ENCODE peak calls at places on chromosome 18, in eight cellular contexts. O is astrocyte of the spinal cord, M is ovary, V is upper lobe of right lung, A is A549, Q is foreskin fibroblast, X is fibroblast of lung, C is RWPE2. Z is an unnamed sample.

GRCh38 chr18:44709297-44710117 is 28.8 kb downstream of the SETBP1 start:
- DNase-seq in Q (no peak), C (no peak), A (no peak), V (no peak), M (no peak), X (no peak), O (no peak), Z (no peak)

GRCh38 chr18:80136679-80137078 is 27.6 kb downstream of the ADNP2 start:
- DNase-seq in C (no peak), O (no peak), A (no peak), M (no peak), Q (no peak), X (no peak), V (no peak), Z (no peak)

GRCh38 chr18:77009675-77010074 is 122.9 kb downstream of the MBP start:
- DNase-seq in O (no peak), A (no peak), M (no peak), Q (no peak), X (no peak), C (no peak), V (no peak), Z (no peak)

GRCh38 chr18:79903787-79904356 is 47.6 kb downstream of the SLC66A2 start:
- DNase-seq in A (no peak), O (no peak), X (no peak), V (peak), Q (no peak), M (no peak), C (peak), Z (peak)

GRCh38 chr18:62485684-62486083 is 37.1 kb upstream of the ZCCHC2 start:
- DNase-seq in X (peak), A (peak), V (no peak), O (peak), C (peak), M (no peak), Q (peak), Z (no peak)

GRCh38 chr18:49861659-49862058 is 48.3 kb upstream of the ACAA2 start:
- DNase-seq in A (no peak), M (no peak), V (no peak), X (no peak), Q (no peak), O (no peak), C (no peak), Z (no peak)

GRCh38 chr18:79965119-79965902 is 868 bp downstream of the HSBP1L1 start:
- DNase-seq in V (peak), C (no peak), M (peak), Q (peak), A (peak), O (peak), X (peak), Z (no peak)

GRCh38 chr18:77671456-77672167 is 422.0 kb downstream of the GALR1 start:
- DNase-seq in V (no peak), C (no peak), O (no peak), Q (no peak), X (no peak), A (no peak), M (no peak), Z (no peak)

GRCh38 chr18:64713284-64713683 is 564.4 kb upstream of the LINC00305 start:
- DNase-seq in A (no peak), V (no peak), O (no peak), M (no peak), C (no peak), X (no peak), Q (no peak), Z (no peak)

GRCh38 chr18:32730068-32730467 is 42.8 kb downstream of the KLHL14 start:
- DNase-seq in X (no peak), V (no peak), O (no peak), C (no peak), M (no peak), A (no peak), Q (no peak), Z (no peak)

GRCh38 chr18:26159353-26159752 is 25.7 kb downstream of the PSMA8 start:
- DNase-seq in M (no peak), V (no peak), X (no peak), O (no peak), C (no peak), Q (no peak), A (no peak), Z (no peak)

GRCh38 chr18:37309059-37309458 is 256.5 kb downstream of the CELF4 start:
- DNase-seq in O (no peak), X (no peak), C (no peak), A (peak), M (no peak), V (no peak), Q (no peak), Z (no peak)

GRCh38 chr18:79547413-79548076 is 132.1 kb upstream of the CTDP1 start:
- DNase-seq in Q (no peak), V (peak), O (no peak), M (no peak), C (peak), A (no peak), X (no peak), Z (peak)

GRCh38 chr18:54717673-54718435 is 110.4 kb upstream of the RAB27B start:
- DNase-seq in A (no peak), X (peak), V (no peak), Q (no peak), M (no peak), O (peak), C (no peak), Z (no peak)

GRCh38 chr18:10153924-10154635 is 240.3 kb downstream of the VAPA start:
- DNase-seq in O (no peak), X (no peak), M (no peak), V (no peak), C (no peak), Q (no peak), A (no peak), Z (no peak)

GRCh38 chr18:77132369-77133050 is at the start of gene MBP:
- DNase-seq in M (peak), A (peak), Q (no peak), O (no peak), C (peak), V (peak), X (no peak), Z (peak)

GRCh38 chr18:9434240-9434701 is 41.0 kb upstream of the RALBP1 start:
- DNase-seq in Q (no peak), V (no peak), O (no peak), C (no peak), X (no peak), A (no peak), M (no peak), Z (peak)

GRCh38 chr18:77635441-77635840 is 385.8 kb downstream of the GALR1 start:
- DNase-seq in X (no peak), A (no peak), O (no peak), V (no peak), M (peak), C (no peak), Q (no peak), Z (no peak)

GRCh38 chr18:39448942-39449341 is 1883.3 kb upstream of the CELF4 start:
- DNase-seq in X (no peak), V (no peak), O (peak), C (no peak), M (no peak), Q (no peak), A (no peak), Z (no peak)

GRCh38 chr18:27546991-27547390 is 361.9 kb upstream of the CHST9 start:
- DNase-seq in C (no peak), X (no peak), Q (no peak), M (no peak), O (no peak), A (no peak), V (no peak), Z (no peak)

GRCh38 chr18:7958081-7958896 is 391.2 kb downstream of the PTPRM start:
- DNase-seq in V (no peak), A (no peak), M (no peak), O (peak), C (no peak), Q (no peak), X (peak), Z (no peak)

GRCh38 chr18:11668441-11669169 is 20.5 kb upstream of the GNAL start:
- DNase-seq in O (no peak), C (no peak), X (no peak), M (no peak), V (no peak), A (no peak), Q (no peak), Z (no peak)

GRCh38 chr18:5073026-5073944 is 123.8 kb downstream of the AKAIN1 start:
- DNase-seq in X (peak), C (no peak), O (peak), M (no peak), A (peak), Q (no peak), V (no peak), Z (no peak)

GRCh38 chr18:45566025-45566740 is 49.1 kb upstream of the SLC14A2 start:
- DNase-seq in Q (peak), V (no peak), O (peak), X (peak), A (no peak), C (peak), M (peak), Z (no peak)

GRCh38 chr18:46069524-46069923 is 2.5 kb downstream of the PSTPIP2 start:
- DNase-seq in V (no peak), O (no peak), Q (no peak), X (peak), C (no peak), A (no peak), M (no peak), Z (no peak)

GRCh38 chr18:28168725-28169124 is 8.2 kb downstream of the CDH2 start:
- DNase-seq in X (no peak), V (no peak), O (no peak), Q (no peak), C (no peak), A (no peak), M (no peak), Z (no peak)

GRCh38 chr18:49241852-49242251 is 218.6 kb downstream of the DYM start:
- DNase-seq in X (peak), Q (peak), A (no peak), V (no peak), O (peak), M (no peak), C (no peak), Z (no peak)

GRCh38 chr18:44723366-44723765 is 42.7 kb downstream of the SETBP1 start:
- DNase-seq in M (no peak), V (no peak), X (no peak), O (no peak), C (no peak), A (no peak), Q (no peak), Z (no peak)

GRCh38 chr18:35143615-35144596 is 96.9 kb upstream of the ZNF397 start:
- DNase-seq in C (no peak), Q (peak), A (peak), V (no peak), O (peak), X (peak), M (peak), Z (no peak)

GRCh38 chr18:11651899-11652298 is 37.2 kb upstream of the GNAL start:
- DNase-seq in C (no peak), X (no peak), V (no peak), O (no peak), Q (no peak), M (no peak), A (no peak), Z (no peak)

GRCh38 chr18:11906926-11907874 is 917 bp downstream of the MPPE1 start:
- DNase-seq in A (no peak), X (no peak), M (no peak), O (no peak), V (no peak), Q (no peak), C (no peak), Z (no peak)

GRCh38 chr18:9842446-9842845 is 43.3 kb upstream of the TXNDC2 start:
- DNase-seq in O (no peak), Q (no peak), X (no peak), V (no peak), M (no peak), A (no peak), C (no peak), Z (no peak)

DNA sequence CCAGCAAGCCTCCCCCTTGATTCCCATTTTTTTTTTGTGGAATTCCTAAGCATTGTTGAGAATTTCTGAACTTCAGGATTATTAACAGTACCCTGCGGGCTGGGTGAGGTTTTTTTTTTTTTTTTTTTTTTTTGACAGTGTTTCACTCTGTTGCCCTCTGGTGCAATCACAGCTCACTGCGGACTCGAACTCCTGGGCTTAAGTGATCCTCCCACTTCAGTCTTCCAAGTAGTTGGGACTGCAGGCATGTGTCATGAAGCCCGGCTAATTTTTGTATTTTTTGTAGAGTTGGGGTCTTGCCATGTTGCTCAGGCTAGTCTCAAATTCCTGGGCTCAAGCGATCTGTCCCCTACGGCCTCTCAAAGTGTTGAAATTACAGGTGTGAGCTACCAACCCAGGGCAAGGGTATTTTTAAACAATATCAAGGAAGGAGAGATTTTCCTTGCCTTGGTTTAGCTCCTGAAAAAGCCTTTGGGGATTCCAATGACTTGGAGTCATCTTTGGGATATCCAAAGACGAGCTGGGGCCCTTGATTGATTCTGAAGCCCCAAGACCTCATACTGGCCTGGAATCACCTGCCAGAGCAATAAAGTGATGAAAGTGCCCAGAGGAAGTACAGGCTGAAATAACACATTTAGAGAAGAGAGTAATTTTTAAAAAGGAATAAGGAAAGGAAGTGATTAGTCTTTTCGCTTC is 240.2 kb downstream of the TGIF1 start:
- DNase-seq in V (no peak), X (no peak), O (no peak), C (no peak), Q (no peak), M (no peak), A (no peak), Z (no peak)
- TF ChIP-seq CTCF in V (no peak), X (no peak), O (no peak), C (no peak), Q (no peak), M (no peak), A (no peak), Z (no peak)

GRCh38 chr18:47484068-47484467 is 232.6 kb upstream of the SKOR2 start:
- DNase-seq in A (no peak), M (no peak), V (no peak), C (no peak), Q (no peak), X (no peak), O (no peak), Z (no peak)
- TF ChIP-seq CTCF in A (no peak), M (no peak), V (no peak), C (no peak), Q (no peak), X (no peak), O (no peak), Z (no peak)

GRCh38 chr18:22391571-22392359 is 25.9 kb downstream of the CTAGE1 start:
- DNase-seq in Q (peak), V (no peak), C (peak), M (peak), A (peak), O (peak), X (peak), Z (no peak)
- TF ChIP-seq CTCF in Q (no peak), V (no peak), C (no peak), M (no peak), A (no peak), O (no peak), X (no peak), Z (no peak)

GRCh38 chr18:2982452-2983172 is 30.3 kb downstream of the LPIN2 start:
- DNase-seq in O (no peak), A (peak), X (no peak), Q (no peak), C (no peak), M (no peak), V (no peak), Z (no peak)
- TF ChIP-seq CTCF in O (no peak), A (no peak), X (no peak), Q (no peak), C (no peak), M (no peak), V (peak), Z (no peak)

GRCh38 chr18:68667121-68667520 is 47.8 kb downstream of the TMX3 start:
- DNase-seq in X (peak), M (no peak), O (no peak), V (no peak), Q (no peak), C (no peak), A (no peak), Z (no peak)
- TF ChIP-seq CTCF in X (no peak), M (no peak), O (no peak), V (no peak), Q (no peak), C (no peak), A (no peak), Z (no peak)

DNA sequence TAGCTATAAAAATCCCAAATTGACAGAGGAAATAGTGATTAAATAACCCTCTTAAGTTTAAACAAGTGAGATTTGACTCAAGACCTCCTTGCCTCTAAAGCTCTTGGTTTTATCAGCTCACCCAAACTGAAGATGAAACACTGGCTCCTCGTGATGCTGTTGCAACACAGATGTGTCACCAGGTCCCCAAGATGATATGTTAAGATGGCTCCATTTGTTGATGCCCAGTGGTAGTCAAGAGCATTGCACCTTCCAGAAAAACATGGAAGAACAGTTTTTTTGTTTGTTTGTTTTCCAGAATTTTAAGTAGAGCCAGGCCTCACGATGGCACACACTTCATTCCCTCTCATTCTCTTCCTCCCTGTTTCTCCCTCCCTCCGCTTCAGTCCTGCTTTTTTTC is 399.8 kb downstream of the TXNL1 start:
- DNase-seq in C (no peak), V (no peak), X (no peak), O (no peak), M (no peak), A (peak), Q (no peak), Z (no peak)
- TF ChIP-seq CTCF in C (no peak), V (no peak), X (peak), O (peak), M (no peak), A (no peak), Q (no peak), Z (no peak)

GRCh38 chr18:6729247-6730091 is at the start of gene ARHGAP28:
- DNase-seq in O (peak), M (peak), C (peak), X (peak), Q (peak), V (peak), A (peak), Z (peak)
- TF ChIP-seq CTCF in O (peak), M (peak), C (peak), X (peak), Q (no peak), V (peak), A (no peak), Z (peak)

GRCh38 chr18:3596324-3597158 is 146.6 kb downstream of the TGIF1 start:
- DNase-seq in V (peak), A (peak), M (peak), O (peak), C (no peak), Q (no peak), X (peak), Z (no peak)
- TF ChIP-seq CTCF in V (peak), A (no peak), M (no peak), O (peak), C (peak), Q (no peak), X (no peak), Z (no peak)

DNA sequence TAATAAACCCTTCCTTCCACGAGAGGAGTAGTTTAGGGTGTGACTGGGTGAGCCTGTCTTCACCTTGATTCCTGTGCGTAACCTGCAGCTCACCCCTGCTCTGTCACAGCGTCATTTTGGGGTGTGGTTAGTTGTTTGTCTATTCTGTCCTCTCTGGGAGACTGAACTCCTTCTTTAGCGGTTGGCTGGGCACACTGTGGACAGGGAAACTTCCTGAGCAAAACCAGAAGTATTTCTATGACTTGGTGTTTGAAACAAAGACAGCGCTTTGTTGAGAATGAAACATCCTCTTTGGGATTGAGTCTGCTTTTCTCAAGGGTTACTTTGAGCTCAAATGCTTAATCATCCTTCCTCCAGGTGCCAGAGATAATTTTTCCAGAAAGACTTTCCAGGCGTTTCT is 270.7 kb downstream of the HRH4 start:
- DNase-seq in X (no peak), Q (no peak), O (no peak), A (no peak), C (no peak), V (no peak), M (no peak), Z (no peak)
- TF ChIP-seq CTCF in X (no peak), Q (no peak), O (no peak), A (no peak), C (no peak), V (no peak), M (no peak), Z (no peak)

DNA sequence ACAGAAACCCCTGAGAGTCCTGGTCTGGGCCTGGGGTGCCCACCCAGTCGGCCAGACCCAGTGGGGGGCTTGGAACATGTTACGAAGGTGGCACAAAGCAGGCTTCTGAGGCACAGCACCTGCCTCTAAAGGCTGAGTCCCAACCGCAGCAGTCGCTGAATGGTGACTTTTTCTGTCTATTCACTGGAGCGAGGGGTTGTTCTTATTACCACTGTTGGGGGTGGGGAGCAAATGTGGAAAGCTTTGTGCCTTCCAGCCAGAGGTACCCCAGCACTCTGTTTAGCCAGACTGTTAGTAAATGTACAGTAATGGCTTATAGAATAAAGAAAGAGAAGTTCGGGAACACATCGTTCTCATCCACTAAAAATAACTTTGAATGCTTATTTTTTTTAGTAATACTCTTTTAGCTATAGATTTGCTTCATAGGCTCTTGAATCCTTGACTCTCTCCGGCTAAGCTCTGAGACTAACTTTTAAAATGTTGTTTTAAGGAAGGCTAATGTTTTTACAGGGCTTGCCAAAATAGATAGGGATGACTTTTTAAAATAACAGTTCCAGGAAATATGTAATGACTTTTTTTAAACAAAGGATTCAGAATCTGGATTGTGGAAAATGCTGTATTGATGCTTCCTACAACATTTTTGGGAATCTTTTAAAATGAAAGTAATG is 23.4 kb upstream of the PTPN2 start:
- DNase-seq in M (no peak), V (no peak), A (no peak), Q (no peak), C (no peak), O (peak), X (peak), Z (no peak)
- TF ChIP-seq CTCF in M (no peak), V (no peak), A (no peak), Q (no peak), C (no peak), O (no peak), X (no peak), Z (no peak)

Z was measured in osteocyte.